ENCODE peak calls at places on chromosomes 2 and 18, in five cellular contexts. D is mesendoderm, U is NT2/D1, Y is kidney epithelial cell, X is GM23338. K is an unnamed sample. For H3K27me3, the result is how much of the 10 kb centered on the place peaks cover.

GRCh38 chr2:11996618-11997017 is 250.2 kb downstream of the LPIN1 start:
- DNase-seq in D (no peak), U (no peak), Y (no peak), X (no peak), K (no peak)

GRCh38 chr18:39796413-39796812 is 2158.6 kb upstream of the PIK3C3 start:
- DNase-seq in D (no peak), U (no peak), Y (no peak), X (no peak), K (no peak)

GRCh38 chr18:44680271-44681038 is at the start of gene SETBP1:
- DNase-seq in D (peak), U (no peak), Y (no peak), X (peak), K (peak)

GRCh38 chr2:145752091-145752806 is 1232.3 kb upstream of the ZEB2 start:
- DNase-seq in D (peak), U (peak), Y (no peak), X (peak), K (peak)

GRCh38 chr18:46261799-46262198 is 157.6 kb downstream of the HAUS1 start:
- DNase-seq in D (peak), U (peak), Y (no peak), X (peak), K (peak)

GRCh38 chr2:56985609-56986008 is 801.8 kb downstream of the CCDC85A start:
- DNase-seq in D (no peak), U (no peak), Y (no peak), X (no peak), K (no peak)

GRCh38 chr2:106104332-106105062 is 89.6 kb downstream of the UXS1 start:
- DNase-seq in D (peak), U (peak), Y (no peak), X (peak), K (peak)

GRCh38 chr18:13725566-13726227 is 661 bp downstream of the FAM210A start:
- DNase-seq in D (no peak), U (no peak), Y (no peak), X (peak), K (peak)

GRCh38 chr2:221822416-221822815 is 250.3 kb upstream of the EPHA4 start:
- DNase-seq in D (no peak), U (no peak), Y (no peak), X (no peak), K (no peak)

GRCh38 chr18:35515460-35516130 is 17.8 kb upstream of the INO80C start:
- DNase-seq in D (peak), U (no peak), Y (no peak), X (peak), K (no peak)

GRCh38 chr18:25247725-25248124 is 104.2 kb downstream of the ZNF521 start:
- DNase-seq in D (no peak), U (no peak), Y (no peak), X (no peak), K (no peak)

GRCh38 chr18:8975624-8976023 is 126.9 kb upstream of the NDUFV2 start:
- DNase-seq in D (no peak), U (no peak), Y (no peak), X (no peak), K (no peak)

GRCh38 chr18:46728219-46728930 is 28.5 kb downstream of the ST8SIA5 start:
- DNase-seq in D (no peak), U (no peak), Y (no peak), X (no peak), K (no peak)

GRCh38 chr2:66689456-66690051 is 254.6 kb downstream of the MEIS1 start:
- DNase-seq in D (no peak), U (no peak), Y (no peak), X (no peak), K (no peak)

GRCh38 chr2:232291343-232291742 is 87.2 kb upstream of the ALPP start:
- DNase-seq in D (no peak), U (no peak), Y (no peak), X (no peak), K (no peak)

GRCh38 chr2:97844311-97844859 is 131.0 kb downstream of the ZAP70 start:
- DNase-seq in D (no peak), U (no peak), Y (no peak), X (no peak), K (no peak)

GRCh38 chr2:99974966-99975365 is 167.4 kb downstream of the AFF3 start:
- DNase-seq in D (no peak), U (no peak), Y (peak), X (no peak), K (no peak)

GRCh38 chr18:70047931-70048603 is 100.4 kb upstream of the CD226 start:
- DNase-seq in D (no peak), U (no peak), Y (no peak), X (no peak), K (no peak)

GRCh38 chr2:88067598-88067997 is at the start of gene SMYD1:
- DNase-seq in D (no peak), U (no peak), Y (no peak), X (no peak), K (peak)

GRCh38 chr2:175957845-175958244 is 44.2 kb downstream of the LNPK start:
- DNase-seq in D (peak), U (peak), Y (no peak), X (peak), K (no peak)

GRCh38 chr18:48188609-48189008 is 220.6 kb downstream of the ZBTB7C start:
- DNase-seq in D (no peak), U (no peak), Y (no peak), X (no peak), K (no peak)

GRCh38 chr2:1940660-1941059 is 196.3 kb upstream of the PXDN start:
- DNase-seq in D (no peak), U (no peak), Y (no peak), X (no peak), K (no peak)

GRCh38 chr2:39234754-39235153 is 9.0 kb downstream of the CDKL4 start:
- DNase-seq in D (no peak), U (no peak), Y (peak), X (no peak), K (no peak)

GRCh38 chr2:234848578-234848977 is 103.2 kb upstream of the SH3BP4 start:
- DNase-seq in D (no peak), U (no peak), Y (no peak), X (no peak), K (no peak)

GRCh38 chr2:72864500-72864899 is 22.7 kb upstream of the SPR start:
- DNase-seq in D (no peak), U (no peak), Y (peak), X (no peak), K (no peak)

GRCh38 chr2:170713280-170714155 is 1.6 kb upstream of the SP5 start:
- DNase-seq in D (peak), U (no peak), Y (no peak), X (peak), K (peak)

GRCh38 chr2:170710609-170710979 is 4.5 kb upstream of the SP5 start:
- DNase-seq in D (no peak), U (no peak), Y (no peak), X (no peak), K (no peak)

GRCh38 chr2:170712653-170713279 is 2.4 kb upstream of the SP5 start:
- DNase-seq in D (peak), U (no peak), Y (no peak), X (peak), K (no peak)

GRCh38 chr2:170711774-170712652 is 3.1 kb upstream of the SP5 start:
- DNase-seq in D (peak), U (no peak), Y (no peak), X (peak), K (peak)

GRCh38 chr2:170711196-170711773 is 3.9 kb upstream of the SP5 start:
- DNase-seq in D (peak), U (no peak), Y (no peak), X (peak), K (peak)
- H3K4me3 ChIP-seq in D (no peak), U (peak), Y (no peak), X (peak), K (peak)

GRCh38 chr2:174342600-174343342 is 8.0 kb downstream of the SP9 start:
- DNase-seq in D (peak), U (no peak), Y (no peak), X (peak), K (peak)
- H3K27me3 ChIP-seq in D (under half), U (half or more), Y (half or more), X (half or more), K (half or more)

DNA sequence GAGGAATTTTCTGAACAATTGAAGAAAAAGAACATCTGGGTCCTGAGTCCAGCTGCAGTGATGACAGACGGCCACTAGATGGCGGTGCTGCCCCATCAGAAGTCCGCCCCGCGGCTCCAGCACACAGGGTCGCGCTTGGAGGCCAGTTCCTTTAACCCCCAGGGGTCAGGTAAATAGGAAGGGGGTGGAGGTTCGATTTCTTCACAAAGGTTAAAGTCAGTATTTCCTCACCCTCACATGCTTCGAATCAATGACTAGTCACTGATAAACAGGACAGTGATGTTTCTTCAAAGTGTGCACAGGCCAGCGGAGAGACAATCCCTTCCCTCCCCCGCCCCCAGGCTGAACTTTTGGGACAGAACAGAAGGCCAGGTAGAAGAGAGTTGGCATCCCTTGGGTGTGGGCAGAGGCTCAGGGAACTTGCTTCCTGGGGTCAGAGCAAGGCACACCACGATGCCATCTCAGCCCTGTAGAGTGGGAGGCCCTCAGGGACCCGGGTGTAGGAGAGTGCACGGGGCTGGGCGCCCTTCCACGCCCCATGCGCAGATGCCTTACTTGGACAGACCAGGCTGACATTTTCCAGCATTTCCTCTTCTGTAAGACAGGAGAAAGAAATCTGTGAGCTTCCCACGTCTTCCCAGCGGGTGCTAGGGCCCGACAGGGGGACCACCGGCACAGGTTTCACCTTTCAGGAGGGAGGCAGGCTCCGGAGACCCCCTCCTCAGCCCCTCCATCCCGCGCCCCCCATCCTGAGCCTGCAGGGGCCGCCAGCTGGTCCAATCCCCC is 722 bp downstream of the APOB start:
- DNase-seq in D (peak), U (peak), Y (no peak), X (peak), K (peak)
- H3K4me3 ChIP-seq in D (peak), U (peak), Y (no peak), X (peak), K (peak)

DNA sequence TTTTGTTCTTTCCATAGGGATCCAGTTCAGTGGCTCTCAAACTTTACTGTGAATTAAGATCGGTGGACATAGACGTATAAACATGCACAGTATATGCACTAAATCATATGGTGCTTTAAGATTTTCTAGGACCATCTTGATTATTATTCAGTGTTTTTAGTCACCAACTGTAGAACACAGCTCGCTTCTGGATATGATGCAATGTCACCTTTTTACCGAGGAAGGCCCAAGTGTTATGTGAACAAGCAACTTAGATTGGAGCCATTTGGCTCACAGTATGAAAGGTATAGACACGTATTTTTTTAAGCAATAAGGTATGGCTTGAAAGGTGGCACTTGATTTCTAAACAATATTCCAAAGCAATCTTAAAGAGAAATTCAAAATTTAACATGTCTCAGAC is 151.3 kb downstream of the PRKCE start:
- DNase-seq in D (no peak), U (no peak), Y (no peak), X (no peak), K (no peak)
- H3K27me3 ChIP-seq in D (under half), U (under half), Y (under half), X (under half), K (under half)

GRCh38 chr2:179049203-179049545 is 763 bp downstream of the CCDC141 start:
- DNase-seq in D (peak), U (no peak), Y (no peak), X (no peak), K (no peak)
- H3K4me3 ChIP-seq in D (no peak), U (no peak), Y (no peak), X (peak), K (no peak)

DNA sequence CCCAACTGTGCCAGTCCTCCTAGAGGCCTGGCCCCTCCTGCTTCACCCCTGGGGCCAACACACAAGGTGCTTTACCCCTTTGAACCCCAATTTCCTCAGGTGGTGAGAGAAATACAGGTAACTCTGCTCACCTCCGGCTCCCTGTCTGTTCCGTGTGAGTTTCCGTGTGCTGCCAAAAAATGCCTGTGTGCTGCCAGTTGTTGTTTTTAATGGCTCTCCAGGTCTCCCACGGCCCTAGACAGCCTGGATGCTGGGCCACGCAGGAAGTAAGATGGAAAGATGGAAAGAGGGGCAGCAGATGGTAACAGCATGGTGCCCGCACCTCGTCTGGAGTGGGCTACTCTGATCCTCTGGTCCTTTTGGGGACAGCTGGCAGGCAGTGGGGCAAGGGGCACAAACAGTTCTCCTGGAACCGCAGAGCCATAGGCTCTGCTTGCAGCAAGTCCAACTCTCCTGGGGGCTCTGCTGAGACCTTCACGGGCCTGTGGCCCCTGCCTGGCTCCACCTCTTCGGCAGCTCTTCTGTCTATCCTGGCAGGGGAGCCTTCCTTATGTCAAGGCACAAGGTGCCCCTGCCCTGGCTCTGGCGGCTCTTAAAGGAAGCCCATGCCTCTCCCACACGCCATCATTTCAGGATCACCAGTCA is 4.3 kb upstream of the ARHGEF4 start:
- DNase-seq in D (no peak), U (no peak), Y (no peak), X (no peak), K (no peak)
- H3K27me3 ChIP-seq in D (under half), U (under half), Y (under half), X (under half), K (under half)

GRCh38 chr2:63051795-63052333 is 1.2 kb downstream of the OTX1 start:
- DNase-seq in D (peak), U (no peak), Y (no peak), X (peak), K (peak)
- H3K4me3 ChIP-seq in D (no peak), U (no peak), Y (no peak), X (peak), K (peak)

GRCh38 chr2:8457092-8457481 is 224.8 kb upstream of the ID2 start:
- DNase-seq in D (no peak), U (no peak), Y (no peak), X (peak), K (peak)

GRCh38 chr2:8457620-8458255 is 224.1 kb upstream of the ID2 start:
- DNase-seq in D (peak), U (no peak), Y (no peak), X (peak), K (peak)

GRCh38 chr2:8458461-8459459 is 223.1 kb upstream of the ID2 start:
- DNase-seq in D (no peak), U (no peak), Y (no peak), X (no peak), K (no peak)

GRCh38 chr2:8461341-8461740 is 220.5 kb upstream of the ID2 start:
- DNase-seq in D (no peak), U (no peak), Y (no peak), X (no peak), K (no peak)

DNA sequence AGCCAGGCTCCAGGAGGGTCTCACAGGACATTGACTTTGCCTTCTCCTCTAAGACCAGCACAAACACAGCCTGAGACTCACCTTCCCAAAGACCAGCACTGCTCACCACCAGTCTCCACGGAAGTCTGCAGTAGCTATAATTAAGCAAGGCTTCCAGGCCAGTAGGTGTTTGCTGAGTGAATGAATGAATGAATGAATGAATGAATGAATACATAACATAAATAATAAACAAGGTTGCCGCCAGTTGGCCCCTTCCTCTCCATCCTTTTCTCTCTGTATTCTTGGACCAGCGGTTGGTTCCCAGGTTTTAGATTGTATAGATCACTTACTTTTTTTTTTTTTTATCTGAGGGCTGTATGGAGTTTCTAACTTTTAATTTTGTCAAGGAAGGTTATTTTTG is 222.4 kb upstream of the ID2 start:
- DNase-seq in D (no peak), U (no peak), Y (no peak), X (no peak), K (no peak)
- H3K27me3 ChIP-seq in D (under half), U (under half), Y (under half), X (under half), K (under half)

GRCh38 chr2:157267476-157267875 is 10.0 kb downstream of the GALNT5 start:
- DNase-seq in D (no peak), U (no peak), Y (no peak), X (no peak), K (no peak)

GRCh38 chr2:157269060-157269459 is 11.6 kb downstream of the GALNT5 start:
- DNase-seq in D (no peak), U (no peak), Y (no peak), X (no peak), K (no peak)

GRCh38 chr2:157269922-157270321 is 12.4 kb downstream of the GALNT5 start:
- DNase-seq in D (no peak), U (no peak), Y (no peak), X (no peak), K (no peak)

GRCh38 chr2:157265825-157266224 is 8.3 kb downstream of the GALNT5 start:
- DNase-seq in D (no peak), U (no peak), Y (no peak), X (no peak), K (no peak)

GRCh38 chr2:157271590-157272203 is 14.2 kb downstream of the GALNT5 start:
- DNase-seq in D (no peak), U (no peak), Y (no peak), X (no peak), K (no peak)
- H3K4me3 ChIP-seq in D (no peak), U (no peak), Y (no peak), X (no peak), K (no peak)

K was measured in H7.